ENCODE peak calls at places on chromosomes 11 and 22, in six cellular contexts. I, U, N, E, S and O are unnamed samples. For H3K27me3, the result is how much of the 10 kb centered on the place peaks cover.

GRCh38 chr22:17366830-17367229 is 2.4 kb upstream of the CECR2 start:
- DNase-seq in N (no peak), U (no peak), S (peak), I (peak), E (no peak), O (peak)

GRCh38 chr11:43632171-43632570 is 48.4 kb upstream of the HSD17B12 start:
- DNase-seq in E (no peak), N (no peak), I (no peak), S (no peak), U (no peak), O (no peak)

GRCh38 chr11:90220391-90220790 is 2.5 kb downstream of the CHORDC1 start:
- DNase-seq in U (no peak), S (peak), I (no peak), E (no peak), N (no peak), O (no peak)

GRCh38 chr22:27237342-27237741 is 564.2 kb downstream of the MN1 start:
- DNase-seq in E (no peak), I (no peak), S (no peak), N (no peak), U (no peak), O (no peak)

GRCh38 chr22:22195265-22196017 is 49.1 kb upstream of the VPREB1 start:
- DNase-seq in N (no peak), E (no peak), I (no peak), S (peak), U (peak), O (no peak)

GRCh38 chr11:15199693-15200092 is 85.0 kb downstream of the INSC start:
- DNase-seq in N (no peak), I (no peak), E (no peak), U (peak), S (no peak), O (peak)

GRCh38 chr11:75782540-75783263 is 14.1 kb downstream of the DGAT2 start:
- DNase-seq in U (no peak), S (no peak), I (no peak), N (no peak), E (no peak), O (no peak)

GRCh38 chr22:49024775-49025440 is 802.8 kb downstream of the BRD1 start:
- DNase-seq in U (no peak), N (peak), S (no peak), I (no peak), E (no peak), O (no peak)

GRCh38 chr11:128039140-128040021 is 548.0 kb downstream of the ETS1 start:
- DNase-seq in I (no peak), U (no peak), S (peak), E (no peak), N (peak), O (no peak)

GRCh38 chr22:23762866-23763578 is at the start of gene C22orf15:
- DNase-seq in S (no peak), E (no peak), N (no peak), I (no peak), U (no peak), O (no peak)

GRCh38 chr11:27842290-27842689 is 142.0 kb upstream of the BDNF start:
- DNase-seq in S (no peak), E (no peak), U (no peak), I (no peak), N (no peak), O (no peak)

GRCh38 chr11:74138572-74138971 is 32.2 kb downstream of the C2CD3 start:
- DNase-seq in U (peak), I (no peak), E (peak), N (no peak), S (peak), O (peak)

GRCh38 chr11:93537022-93537421 is 6.2 kb downstream of the SMCO4 start:
- DNase-seq in E (no peak), U (peak), S (no peak), I (peak), N (no peak), O (peak)

GRCh38 chr22:25090225-25090651 is 109.4 kb upstream of the CRYBB3 start:
- DNase-seq in E (no peak), U (no peak), I (no peak), N (no peak), S (no peak), O (no peak)

GRCh38 chr11:113387605-113388211 is at the start of gene ANKK1:
- DNase-seq in E (no peak), I (no peak), S (no peak), U (peak), N (no peak), O (no peak)

GRCh38 chr22:18979957-18980356 is 43.9 kb upstream of the PRODH start:
- DNase-seq in N (no peak), U (no peak), I (no peak), S (no peak), E (no peak), O (no peak)

GRCh38 chr22:41996826-41997225 is 1.8 kb upstream of the WBP2NL start:
- DNase-seq in N (no peak), E (no peak), U (no peak), S (no peak), I (no peak), O (no peak)

GRCh38 chr11:61771995-61772455 is 19.6 kb downstream of the MYRF start:
- DNase-seq in N (no peak), U (no peak), E (no peak), S (no peak), I (no peak), O (no peak)

GRCh38 chr11:78562398-78562797 is 12.3 kb downstream of the NARS2 start:
- DNase-seq in E (no peak), N (no peak), U (no peak), S (peak), I (no peak), O (no peak)

GRCh38 chr11:92357344-92357743 is 132.7 kb downstream of the FAT3 start:
- DNase-seq in N (no peak), U (no peak), I (no peak), E (no peak), S (no peak), O (no peak)

DNA sequence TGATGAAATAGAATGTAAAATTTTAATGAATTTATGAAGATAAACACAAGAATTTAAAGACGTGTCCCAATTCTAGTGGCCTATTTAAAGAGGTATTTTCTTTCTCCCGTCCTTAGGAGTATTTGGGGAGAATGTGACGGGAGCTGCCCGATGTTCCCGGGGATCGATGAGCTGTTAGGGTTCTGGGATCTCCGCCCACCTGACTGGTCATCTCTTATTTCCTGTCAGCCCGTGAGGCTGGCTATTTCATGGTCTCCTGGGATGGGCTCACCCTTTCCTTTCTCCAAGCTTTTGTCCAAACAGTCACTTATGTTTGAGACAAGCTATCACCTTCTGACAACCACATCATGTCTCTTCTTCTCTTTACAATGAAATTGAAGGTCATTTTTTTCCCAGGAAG is 16.9 kb upstream of the CLMP start:
- DNase-seq in S (no peak), U (no peak), I (no peak), N (no peak), E (no peak), O (no peak)
- H3K27me3 ChIP-seq in S (under half), U (under half), I (under half), N (under half), E (under half), O (under half)

DNA sequence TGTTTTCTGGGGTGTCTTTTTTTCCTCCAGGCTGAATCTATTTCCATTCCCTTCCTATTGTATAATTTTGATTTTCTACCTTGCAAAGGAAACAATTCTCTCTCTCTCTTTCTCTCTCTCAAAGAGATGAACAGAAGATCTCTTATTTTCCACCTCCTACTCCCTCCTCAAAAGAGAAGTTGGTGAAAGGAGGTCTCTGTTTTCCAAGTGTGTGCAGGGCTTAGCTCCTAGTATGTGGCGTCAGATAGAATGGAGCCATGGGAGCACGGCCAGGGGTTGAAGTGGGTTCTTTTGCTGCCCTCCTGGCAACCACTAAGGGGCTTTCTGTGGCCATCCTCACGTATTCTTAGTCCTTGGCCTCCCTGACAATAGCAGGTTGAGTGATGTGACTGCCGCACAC is 480 bp downstream of the TRIM34 start:
- DNase-seq in E (no peak), N (no peak), S (no peak), I (no peak), U (no peak), O (no peak)
- H3K4me3 ChIP-seq in E (peak), N (peak), S (peak), I (peak), U (peak), O (peak)

GRCh38 chr11:117933930-117934329 is 4.7 kb upstream of the TMPRSS13 start:
- DNase-seq in N (no peak), S (no peak), I (no peak), U (no peak), E (no peak), O (no peak)
- TF ChIP-seq CTCF in N (no peak), S (no peak), I (no peak), U (no peak), E (no peak), O (no peak)

DNA sequence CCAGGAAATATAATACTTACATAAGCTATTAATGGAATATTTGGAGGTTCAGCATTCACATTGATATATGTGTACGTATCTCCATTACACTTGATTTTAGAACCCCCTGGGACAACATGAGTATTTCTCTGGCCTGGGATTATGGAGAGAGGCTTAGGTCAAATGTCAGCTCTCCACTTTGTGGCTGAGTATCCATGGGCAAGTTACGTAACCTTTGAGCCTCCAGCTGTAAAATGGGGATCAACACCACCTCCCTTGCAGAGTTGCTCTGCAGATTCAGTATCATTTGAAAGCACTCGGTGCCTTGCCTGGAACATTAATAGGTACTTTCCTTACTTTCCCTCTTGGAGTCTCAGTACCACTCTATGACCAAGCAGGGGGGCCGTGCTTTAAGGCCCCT is 33.2 kb downstream of the C22orf31 start:
- DNase-seq in N (no peak), E (no peak), I (no peak), U (no peak), S (no peak), O (no peak)
- H3K27me3 ChIP-seq in N (under half), E (under half), I (under half), U (under half), S (under half), O (under half)

GRCh38 chr11:102384419-102385052 is 37.5 kb downstream of the BIRC2 start:
- DNase-seq in S (no peak), I (peak), U (no peak), N (no peak), E (no peak), O (no peak)
- H3K4me3 ChIP-seq in S (no peak), I (no peak), U (no peak), N (no peak), E (no peak), O (no peak)

GRCh38 chr11:111639226-111639925 is 37.1 kb downstream of the SIK2 start:
- DNase-seq in I (no peak), S (no peak), E (no peak), U (no peak), N (no peak), O (no peak)
- TF ChIP-seq CTCF in I (no peak), S (no peak), E (no peak), U (no peak), N (no peak), O (no peak)

GRCh38 chr22:29475550-29475949 is 4.5 kb upstream of the NEFH start:
- DNase-seq in E (no peak), U (no peak), N (no peak), S (no peak), I (no peak), O (no peak)
- H3K27me3 ChIP-seq in E (under half), U (under half), N (half or more), S (under half), I (under half), O (under half)

DNA sequence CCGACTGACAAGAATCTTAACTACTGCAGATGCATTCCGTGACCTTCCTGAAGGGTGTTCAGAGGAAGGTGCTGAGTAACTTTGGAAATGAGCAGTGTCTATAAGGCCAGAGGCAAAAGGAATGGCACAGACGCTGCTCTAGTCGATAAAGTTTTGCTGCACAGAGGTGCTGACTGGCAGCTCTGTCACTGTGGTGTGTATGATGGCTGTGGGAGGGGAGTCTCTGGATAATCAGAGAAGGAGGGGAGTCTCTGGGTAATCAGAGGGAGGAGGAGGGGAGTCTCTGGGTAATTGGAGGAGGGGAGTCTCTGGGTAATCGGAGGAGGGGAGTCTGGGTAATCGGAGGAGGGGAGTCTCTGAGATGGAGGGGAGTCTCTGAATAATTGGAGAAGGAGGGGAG is 18.4 kb downstream of the PTDSS2 start:
- DNase-seq in E (no peak), U (no peak), N (no peak), I (no peak), S (no peak), O (no peak)
- H3K4me3 ChIP-seq in E (no peak), U (no peak), N (no peak), I (no peak), S (no peak), O (no peak)

GRCh38 chr11:119029069-119029339 is 1.7 kb downstream of the SLC37A4 start:
- DNase-seq in S (no peak), N (no peak), E (no peak), U (no peak), I (no peak), O (no peak)

GRCh38 chr11:119030029-119030328 is 698 bp downstream of the SLC37A4 start:
- DNase-seq in I (no peak), E (no peak), U (no peak), N (no peak), S (no peak), O (no peak)

GRCh38 chr11:119029340-119030028 is 1.2 kb downstream of the SLC37A4 start:
- DNase-seq in S (no peak), E (no peak), U (peak), I (no peak), N (no peak), O (peak)

GRCh38 chr11:119031912-119032280 is 1.2 kb upstream of the SLC37A4 start:
- DNase-seq in E (no peak), I (no peak), S (no peak), U (no peak), N (no peak), O (no peak)

DNA sequence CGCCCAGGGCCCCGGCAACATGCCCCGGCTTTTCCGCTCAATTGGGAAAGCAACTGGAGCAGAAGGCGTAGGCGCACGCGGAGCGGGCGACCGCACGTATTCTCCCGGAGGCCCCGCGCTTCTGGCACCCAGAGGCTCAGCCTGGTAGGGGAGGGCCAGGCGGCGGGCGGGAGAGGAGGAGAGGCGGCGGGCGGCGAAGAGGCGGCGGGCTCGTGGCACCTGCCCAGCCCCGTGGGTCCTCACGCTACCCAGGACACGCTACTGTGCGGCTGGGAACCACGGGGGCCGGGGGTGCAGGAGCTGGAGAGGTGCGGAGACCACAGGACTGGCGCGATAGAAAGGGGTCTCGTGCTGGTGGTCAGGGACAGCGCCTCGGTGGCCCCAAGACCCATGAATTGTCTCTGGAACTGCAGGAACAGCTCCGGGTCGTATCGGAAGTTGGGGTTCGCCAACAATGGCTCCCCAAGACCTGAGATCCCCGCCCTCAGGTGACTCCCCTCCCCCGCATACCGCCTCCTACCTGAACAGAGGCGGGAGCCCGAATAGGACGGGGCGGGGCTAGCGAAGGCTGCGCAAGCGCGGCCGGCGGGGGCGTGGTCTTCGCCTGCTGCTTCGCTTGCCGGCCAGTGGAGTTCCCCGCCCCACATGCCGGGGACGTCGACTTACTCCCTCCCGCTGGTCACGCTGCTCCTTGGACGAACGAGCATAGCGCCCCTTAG is at the start of gene SLC37A4:
- DNase-seq in S (peak), E (peak), I (peak), U (peak), N (peak), O (peak)
- TF ChIP-seq CTCF in S (peak), E (no peak), I (peak), U (no peak), N (no peak), O (peak)